ENCODE peak calls at places on chromosome 22, in eight cellular contexts. C is tibial nerve, P is fibroblast of the aortic adventitia, Q is activated B cell treated with CpG ODN at 0.5 μM for 24 hours, W is lower lobe of right lung, A is HFFc6, D is mammary epithelial cell, G is lower leg skin. R is an unnamed sample.

GRCh38 chr22:32024791-32025190 is 18.3 kb upstream of the SLC5A1 start:
- DNase-seq in D (peak; percentile 89), C (no peak), W (no peak), A (no peak), G (no peak), P (no peak), Q (no peak), R (peak; percentile 45)

GRCh38 chr22:22195265-22196017 is 49.1 kb upstream of the VPREB1 start:
- DNase-seq in Q (peak; percentile 79), A (peak; percentile 45), C (peak; percentile 20), W (peak; percentile 74), D (peak; percentile 66), G (peak; percentile 90), P (peak; percentile 45), R (peak; percentile 57)

GRCh38 chr22:33785283-33785991 is 134.8 kb downstream of the LARGE1 start:
- DNase-seq in P (peak; percentile 83), C (no peak), D (peak; percentile 91), W (no peak), A (peak; percentile 34), Q (no peak), G (no peak), R (peak; percentile 86)

GRCh38 chr22:49701380-49702067 is 126.1 kb downstream of the BRD1 start:
- DNase-seq in P (no peak), A (no peak), G (peak; percentile 59), Q (no peak), C (no peak), W (no peak), D (no peak), R (no peak)

GRCh38 chr22:42796081-42796480 is 61.0 kb downstream of the ARFGAP3 start:
- DNase-seq in G (peak; percentile 83), W (no peak), Q (no peak), P (no peak), D (no peak), C (no peak), A (no peak), R (no peak)

GRCh38 chr22:34102633-34103032 is 182.4 kb upstream of the LARGE1 start:
- DNase-seq in Q (no peak), P (no peak), G (no peak), C (no peak), W (no peak), A (no peak), D (no peak), R (no peak)

GRCh38 chr22:49540084-49540483 is 287.6 kb downstream of the BRD1 start:
- DNase-seq in Q (no peak), D (no peak), G (peak; percentile 25), C (no peak), A (no peak), W (peak; percentile 17), P (no peak), R (no peak)

GRCh38 chr22:33512961-33513360 is 407.3 kb downstream of the LARGE1 start:
- DNase-seq in W (no peak), G (no peak), D (no peak), A (no peak), Q (no peak), C (no peak), P (peak; percentile 29), R (peak; percentile 35)

GRCh38 chr22:41197808-41198585 is 7.1 kb upstream of the L3MBTL2 start:
- DNase-seq in P (peak; percentile 32), G (no peak), C (no peak), W (peak; percentile 58), A (peak; percentile 28), Q (no peak), D (no peak), R (no peak)

GRCh38 chr22:39908737-39909136 is 7.9 kb downstream of the GRAP2 start:
- DNase-seq in A (peak; percentile 12), W (no peak), D (peak; percentile 16), G (no peak), C (no peak), P (no peak), Q (no peak), R (peak; percentile 54)

GRCh38 chr22:49702068-49702397 is 125.6 kb downstream of the BRD1 start:
- DNase-seq in C (no peak), A (no peak), G (peak; percentile 28), P (no peak), D (no peak), Q (no peak), W (no peak), R (no peak)

GRCh38 chr22:40690370-40690769 is 11.1 kb downstream of the MCHR1 start:
- DNase-seq in W (no peak), G (no peak), C (no peak), P (no peak), D (no peak), Q (no peak), A (no peak), R (no peak)

GRCh38 chr22:29717789-29718188 is 2.0 kb upstream of the CABP7 start:
- DNase-seq in G (no peak), C (no peak), A (no peak), Q (no peak), P (no peak), D (peak; percentile 70), W (no peak), R (no peak)

GRCh38 chr22:38286915-38287669 is 14.3 kb upstream of the TMEM184B start:
- DNase-seq in P (no peak), Q (no peak), A (no peak), C (no peak), G (no peak), W (no peak), D (no peak), R (no peak)

GRCh38 chr22:42275970-42276369 is 5.5 kb upstream of the TCF20 start:
- DNase-seq in C (no peak), A (no peak), G (peak; percentile 57), Q (no peak), D (no peak), W (no peak), P (no peak), R (no peak)

GRCh38 chr22:25478573-25478972 is 85.9 kb upstream of the GRK3 start:
- DNase-seq in P (no peak), Q (no peak), C (no peak), W (no peak), D (no peak), A (no peak), G (no peak), R (no peak)

GRCh38 chr22:31639640-31640039 is 22.4 kb downstream of the PISD start:
- DNase-seq in G (no peak), P (no peak), C (no peak), Q (no peak), D (peak; percentile 73), A (no peak), W (no peak), R (no peak)

GRCh38 chr22:42644422-42645340 is 4.3 kb upstream of the ATP5MGL start:
- DNase-seq in D (no peak), C (no peak), P (peak; percentile 73), G (no peak), W (peak; percentile 75), A (peak; percentile 60), Q (no peak), R (peak; percentile 45)

GRCh38 chr22:33841281-33842005 is 78.8 kb downstream of the LARGE1 start:
- DNase-seq in A (no peak), Q (no peak), D (no peak), G (no peak), W (no peak), P (peak; percentile 16), C (no peak), R (no peak)

GRCh38 chr22:38347944-38348750 is 30.9 kb upstream of the CSNK1E start:
- DNase-seq in W (no peak), D (peak; percentile 97), A (peak; percentile 39), G (peak; percentile 86), C (peak; percentile 11), Q (peak; percentile 15), P (no peak), R (peak; percentile 42)

GRCh38 chr22:50004923-50005322 is 7.6 kb downstream of the IL17REL start:
- DNase-seq in W (no peak), D (no peak), A (no peak), P (no peak), G (no peak), Q (no peak), C (no peak), R (no peak)

GRCh38 chr22:43455861-43456260 is 44.0 kb downstream of the MPPED1 start:
- DNase-seq in A (no peak), C (no peak), W (no peak), G (no peak), D (no peak), P (no peak), Q (no peak), R (no peak)

GRCh38 chr22:46815896-46816721 is 53.7 kb downstream of the TBC1D22A start:
- DNase-seq in D (no peak), G (no peak), P (peak; percentile 73), C (no peak), Q (no peak), A (peak; percentile 48), W (no peak), R (peak; percentile 68)

DNA sequence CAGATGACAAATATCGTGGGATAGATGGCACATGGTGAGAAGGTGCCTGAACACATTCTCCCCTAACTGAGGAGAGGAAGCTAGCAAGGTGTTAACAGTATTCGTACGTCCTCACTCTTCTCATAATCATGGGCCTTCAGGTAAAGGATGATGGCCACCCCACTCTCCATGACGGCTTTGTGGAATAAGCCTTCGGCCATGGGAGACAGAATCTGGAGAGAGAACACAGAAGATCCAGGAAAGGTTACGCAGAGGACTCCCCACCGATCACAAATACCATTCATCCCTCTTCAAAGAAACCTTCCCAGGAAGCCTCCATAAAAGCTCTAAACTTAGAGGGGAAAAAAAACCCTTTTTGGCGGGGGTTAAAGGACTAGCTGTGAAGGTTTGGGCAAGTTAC is 189.9 kb downstream of the BCR start:
- DNase-seq in A (no peak), C (no peak), P (no peak), Q (no peak), G (peak; percentile 52), D (no peak), W (no peak), R (no peak)
- TF ChIP-seq CTCF in A (no peak), C (no peak), P (no peak), Q (no peak), G (no peak), D (no peak), W (no peak), R (no peak)

GRCh38 chr22:45192701-45193187 is 29.0 kb downstream of the NUP50 start:
- DNase-seq in Q (no peak), G (peak; percentile 81), W (no peak), P (no peak), D (no peak), C (no peak), A (no peak), R (no peak)
- TF ChIP-seq CTCF in Q (no peak), G (no peak), W (no peak), P (no peak), D (no peak), C (no peak), A (peak; percentile 7), R (peak; percentile 6)

DNA sequence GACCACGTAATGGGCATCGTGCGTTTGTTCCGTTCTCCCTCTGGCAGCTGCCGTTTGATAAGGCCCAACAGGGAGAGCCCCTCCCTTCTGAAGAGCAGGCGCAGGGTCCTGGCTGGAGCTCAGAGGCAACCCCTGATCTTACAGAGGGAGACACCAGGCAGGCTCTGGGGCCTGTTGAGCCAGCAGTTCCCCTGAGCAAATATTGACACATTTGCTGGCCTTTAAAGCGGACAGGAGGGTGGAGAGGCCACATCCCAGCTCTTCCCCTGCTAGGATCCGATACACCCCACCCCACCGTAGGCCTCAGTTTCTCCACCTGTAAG is 11.8 kb upstream of the C1QTNF6 start:
- DNase-seq in G (no peak), P (no peak), D (no peak), C (no peak), W (no peak), A (no peak), Q (no peak), R (no peak)
- TF ChIP-seq CTCF in G (no peak), P (no peak), D (no peak), C (no peak), W (no peak), A (peak; percentile 49), Q (no peak), R (no peak)

GRCh38 chr22:20130319-20130718 is 1.3 kb upstream of the ZDHHC8 start:
- DNase-seq in C (no peak), G (no peak), Q (no peak), A (no peak), P (no peak), D (no peak), W (no peak), R (no peak)
- TF ChIP-seq CTCF in C (no peak), G (no peak), Q (no peak), A (peak; percentile 23), P (no peak), D (peak; percentile 5), W (no peak), R (no peak)